ENCODE peak calls at places on chromosomes 4 and X, in five cellular contexts. H is amniotic stem cell, D is cardiac muscle cell, B is tibial artery, L is adrenal gland. I is an unnamed sample.

GRCh38 chrX:71632923-71633657 is 14.8 kb upstream of the CXCR3 start:
- DNase-seq in H (no peak), D (peak; percentile 30), B (no peak), L (no peak), I (no peak)

GRCh38 chr4:132502096-132502552 is 647.0 kb upstream of the PCDH10 start:
- DNase-seq in H (no peak), D (no peak), B (no peak), L (no peak), I (no peak)

GRCh38 chrX:84363054-84363453 is 139.2 kb downstream of the HDX start:
- DNase-seq in H (no peak), D (no peak), B (no peak), L (no peak), I (no peak)

GRCh38 chrX:99394450-99394849 is 1015.6 kb downstream of the PCDH19 start:
- DNase-seq in H (no peak), D (peak; percentile 5), B (no peak), L (no peak), I (no peak)

GRCh38 chrX:50081282-50081955 is 119.4 kb downstream of the AKAP4 start:
- DNase-seq in H (no peak), D (peak; percentile 49), B (no peak), L (peak; percentile 33), I (no peak)

GRCh38 chrX:140157143-140157542 is 191.8 kb upstream of the CXorf66 start:
- DNase-seq in H (no peak), D (no peak), B (no peak), L (no peak), I (no peak)

GRCh38 chr4:122341906-122342305 is 36.9 kb upstream of the ADAD1 start:
- DNase-seq in H (peak; percentile 48), D (no peak), B (no peak), L (no peak), I (peak; percentile 66)

GRCh38 chr4:65798498-65799127 is 128.3 kb upstream of the EPHA5 start:
- DNase-seq in H (no peak), D (peak; percentile 44), B (no peak), L (no peak), I (no peak)

GRCh38 chr4:34181311-34181808 is 2063.0 kb downstream of the ARAP2 start:
- DNase-seq in H (peak; percentile 79), D (no peak), B (no peak), L (no peak), I (peak; percentile 89)

GRCh38 chr4:39044364-39044946 is 12.2 kb upstream of the TMEM156 start:
- DNase-seq in H (peak; percentile 69), D (peak; percentile 93), B (peak; percentile 94), L (peak; percentile 96), I (peak; percentile 59)

GRCh38 chrX:51614353-51614752 is 4.4 kb downstream of the CENPVL3 start:
- DNase-seq in H (peak; percentile 8), D (peak; percentile 59), B (no peak), L (no peak), I (peak; percentile 20)

GRCh38 chr4:75916091-75916661 is 13.9 kb upstream of the PPEF2 start:
- DNase-seq in H (peak; percentile 25), D (peak; percentile 51), B (no peak), L (no peak), I (no peak)

GRCh38 chr4:83075696-83076095 is 38.8 kb downstream of the PLAC8 start:
- DNase-seq in H (no peak), D (no peak), B (no peak), L (no peak), I (peak; percentile 76)

GRCh38 chrX:12685541-12685940 is 105.7 kb upstream of the PRPS2 start:
- DNase-seq in H (no peak), D (no peak), B (no peak), L (no peak), I (no peak)

GRCh38 chrX:71618303-71618721 is at the start of gene CXCR3:
- DNase-seq in H (no peak), D (no peak), B (no peak), L (peak; percentile 75), I (no peak)

GRCh38 chr4:105894570-105895323 is 524 bp upstream of the NPNT start:
- DNase-seq in H (no peak), D (no peak), B (peak; percentile 70), L (no peak), I (no peak)

GRCh38 chrX:139936259-139936658 is 3.4 kb upstream of the ATP11C start:
- DNase-seq in H (no peak), D (no peak), B (no peak), L (no peak), I (no peak)

GRCh38 chr4:179325181-179325580 is 1882.9 kb upstream of the AGA start:
- DNase-seq in H (no peak), D (no peak), B (no peak), L (no peak), I (no peak)

GRCh38 chr4:77433102-77433733 is 172.4 kb upstream of the CXCL13 start:
- DNase-seq in H (no peak), D (peak; percentile 75), B (no peak), L (no peak), I (no peak)

GRCh38 chr4:139241784-139242151 is 38.3 kb downstream of the MGARP start:
- DNase-seq in H (no peak), D (no peak), B (no peak), L (no peak), I (no peak)

GRCh38 chr4:70559216-70559830 is 32.7 kb upstream of the AMBN start:
- DNase-seq in H (peak; percentile 52), D (peak; percentile 59), B (no peak), L (peak; percentile 61), I (peak; percentile 9)

GRCh38 chrX:21528076-21528475 is 130.1 kb downstream of the KLHL34 start:
- DNase-seq in H (no peak), D (no peak), B (no peak), L (no peak), I (no peak)

GRCh38 chrX:154046262-154046771 is 26.6 kb upstream of the IRAK1 start:
- DNase-seq in H (peak; percentile 41), D (no peak), B (no peak), L (peak; percentile 58), I (peak; percentile 75)

I was measured in GM04504.